ENCODE peak calls at places on chromosomes 12 and 14, in nine cellular contexts. One of them, this sample, is unnamed.

GRCh38 chr14:93654599-93654998 is 133.7 kb downstream of the PRIMA1 start:
- DNase-seq in neural progenitor cell: no peak
- DNase-seq in fibroblast of pulmonary artery: no peak
- DNase-seq in endodermal cell: no peak
- DNase-seq in foreskin fibroblast: no peak
- DNase-seq in ovary: no peak
- DNase-seq in GM23338: peak
- DNase-seq in upper lobe of right lung: no peak
- DNase-seq in aorta: no peak
- DNase-seq in this sample: no peak

GRCh38 chr12:53777412-53777811 is 25.6 kb upstream of the CISTR start:
- DNase-seq in neural progenitor cell: no peak
- DNase-seq in endodermal cell: no peak
- DNase-seq in upper lobe of right lung: no peak
- DNase-seq in aorta: no peak
- DNase-seq in fibroblast of pulmonary artery: no peak
- DNase-seq in foreskin fibroblast: no peak
- DNase-seq in GM23338: no peak
- DNase-seq in ovary: no peak
- DNase-seq in this sample: no peak

GRCh38 chr12:127722651-127723050 is 544.3 kb upstream of the TMEM132C start:
- DNase-seq in neural progenitor cell: no peak
- DNase-seq in fibroblast of pulmonary artery: no peak
- DNase-seq in aorta: no peak
- DNase-seq in GM23338: no peak
- DNase-seq in upper lobe of right lung: no peak
- DNase-seq in ovary: no peak
- DNase-seq in foreskin fibroblast: no peak
- DNase-seq in endodermal cell: no peak
- DNase-seq in this sample: no peak

GRCh38 chr14:24367506-24368214 is at the start of gene NFATC4:
- DNase-seq in fibroblast of pulmonary artery: peak
- DNase-seq in endodermal cell: peak
- DNase-seq in aorta: peak
- DNase-seq in neural progenitor cell: peak
- DNase-seq in upper lobe of right lung: no peak
- DNase-seq in foreskin fibroblast: peak
- DNase-seq in GM23338: peak
- DNase-seq in ovary: peak
- DNase-seq in this sample: peak

GRCh38 chr12:42086021-42086420 is 58.7 kb downstream of the GXYLT1 start:
- DNase-seq in ovary: no peak
- DNase-seq in fibroblast of pulmonary artery: peak
- DNase-seq in GM23338: no peak
- DNase-seq in foreskin fibroblast: peak
- DNase-seq in endodermal cell: no peak
- DNase-seq in neural progenitor cell: no peak
- DNase-seq in upper lobe of right lung: no peak
- DNase-seq in aorta: no peak
- DNase-seq in this sample: no peak

GRCh38 chr12:30599631-30600030 is 96.0 kb downstream of the IPO8 start:
- DNase-seq in neural progenitor cell: no peak
- DNase-seq in GM23338: no peak
- DNase-seq in upper lobe of right lung: no peak
- DNase-seq in ovary: no peak
- DNase-seq in aorta: no peak
- DNase-seq in endodermal cell: no peak
- DNase-seq in foreskin fibroblast: peak
- DNase-seq in fibroblast of pulmonary artery: peak
- DNase-seq in this sample: no peak

GRCh38 chr12:50612882-50613281 is 108.1 kb downstream of the DIP2B start:
- DNase-seq in foreskin fibroblast: no peak
- DNase-seq in endodermal cell: no peak
- DNase-seq in ovary: no peak
- DNase-seq in fibroblast of pulmonary artery: no peak
- DNase-seq in GM23338: no peak
- DNase-seq in neural progenitor cell: no peak
- DNase-seq in aorta: no peak
- DNase-seq in upper lobe of right lung: no peak
- DNase-seq in this sample: no peak

GRCh38 chr14:70995671-70996070 is 88.4 kb downstream of the PCNX1 start:
- DNase-seq in endodermal cell: peak
- DNase-seq in fibroblast of pulmonary artery: no peak
- DNase-seq in neural progenitor cell: no peak
- DNase-seq in aorta: no peak
- DNase-seq in upper lobe of right lung: peak
- DNase-seq in foreskin fibroblast: no peak
- DNase-seq in GM23338: peak
- DNase-seq in ovary: no peak
- DNase-seq in this sample: peak

GRCh38 chr12:50763637-50764115 is at the start of gene ATF1:
- DNase-seq in ovary: peak
- DNase-seq in GM23338: peak
- DNase-seq in endodermal cell: peak
- DNase-seq in foreskin fibroblast: peak
- DNase-seq in upper lobe of right lung: peak
- DNase-seq in neural progenitor cell: peak
- DNase-seq in fibroblast of pulmonary artery: peak
- DNase-seq in aorta: peak
- DNase-seq in this sample: peak

GRCh38 chr12:18932715-18933114 is 194.8 kb downstream of the CAPZA3 start:
- DNase-seq in GM23338: no peak
- DNase-seq in fibroblast of pulmonary artery: no peak
- DNase-seq in upper lobe of right lung: no peak
- DNase-seq in foreskin fibroblast: peak
- DNase-seq in aorta: no peak
- DNase-seq in ovary: no peak
- DNase-seq in endodermal cell: no peak
- DNase-seq in neural progenitor cell: no peak
- DNase-seq in this sample: no peak

GRCh38 chr14:99035712-99036593 is 236.0 kb downstream of the BCL11B start:
- DNase-seq in neural progenitor cell: peak
- DNase-seq in upper lobe of right lung: peak
- DNase-seq in aorta: peak
- DNase-seq in ovary: peak
- DNase-seq in GM23338: peak
- DNase-seq in fibroblast of pulmonary artery: peak
- DNase-seq in foreskin fibroblast: peak
- DNase-seq in endodermal cell: peak
- DNase-seq in this sample: peak

GRCh38 chr12:122481861-122482260 is 18.9 kb downstream of the ZCCHC8 start:
- DNase-seq in upper lobe of right lung: no peak
- DNase-seq in neural progenitor cell: no peak
- DNase-seq in aorta: no peak
- DNase-seq in GM23338: no peak
- DNase-seq in ovary: no peak
- DNase-seq in fibroblast of pulmonary artery: no peak
- DNase-seq in endodermal cell: no peak
- DNase-seq in foreskin fibroblast: no peak
- DNase-seq in this sample: no peak

GRCh38 chr14:100474176-100474575 is 113.0 kb downstream of the BEGAIN start:
- DNase-seq in upper lobe of right lung: no peak
- DNase-seq in ovary: no peak
- DNase-seq in foreskin fibroblast: no peak
- DNase-seq in endodermal cell: no peak
- DNase-seq in aorta: no peak
- DNase-seq in fibroblast of pulmonary artery: no peak
- DNase-seq in neural progenitor cell: no peak
- DNase-seq in GM23338: no peak
- DNase-seq in this sample: no peak

GRCh38 chr12:103626498-103626897 is 39.4 kb downstream of the STAB2 start:
- DNase-seq in aorta: peak
- DNase-seq in upper lobe of right lung: no peak
- DNase-seq in foreskin fibroblast: peak
- DNase-seq in GM23338: peak
- DNase-seq in neural progenitor cell: peak
- DNase-seq in ovary: no peak
- DNase-seq in fibroblast of pulmonary artery: peak
- DNase-seq in endodermal cell: peak
- DNase-seq in this sample: peak

GRCh38 chr12:105040476-105040875 is 43.8 kb downstream of the ALDH1L2 start:
- DNase-seq in fibroblast of pulmonary artery: no peak
- DNase-seq in GM23338: no peak
- DNase-seq in foreskin fibroblast: no peak
- DNase-seq in ovary: no peak
- DNase-seq in upper lobe of right lung: no peak
- DNase-seq in neural progenitor cell: no peak
- DNase-seq in endodermal cell: no peak
- DNase-seq in aorta: no peak
- DNase-seq in this sample: no peak

GRCh38 chr14:69921052-69921451 is 41.8 kb downstream of the SMOC1 start:
- DNase-seq in ovary: no peak
- DNase-seq in endodermal cell: no peak
- DNase-seq in fibroblast of pulmonary artery: no peak
- DNase-seq in GM23338: no peak
- DNase-seq in neural progenitor cell: no peak
- DNase-seq in aorta: no peak
- DNase-seq in foreskin fibroblast: peak
- DNase-seq in upper lobe of right lung: no peak
- DNase-seq in this sample: no peak

GRCh38 chr12:79595273-79595672 is 95.5 kb downstream of the PAWR start:
- DNase-seq in neural progenitor cell: no peak
- DNase-seq in GM23338: no peak
- DNase-seq in aorta: no peak
- DNase-seq in ovary: no peak
- DNase-seq in foreskin fibroblast: no peak
- DNase-seq in upper lobe of right lung: no peak
- DNase-seq in endodermal cell: no peak
- DNase-seq in fibroblast of pulmonary artery: no peak
- DNase-seq in this sample: no peak

GRCh38 chr12:49342914-49343731 is 3.6 kb upstream of the DNAJC22 start:
- DNase-seq in aorta: peak
- DNase-seq in endodermal cell: no peak
- DNase-seq in neural progenitor cell: no peak
- DNase-seq in GM23338: peak
- DNase-seq in fibroblast of pulmonary artery: no peak
- DNase-seq in ovary: no peak
- DNase-seq in foreskin fibroblast: no peak
- DNase-seq in upper lobe of right lung: peak
- DNase-seq in this sample: peak
- H3K4me3 ChIP-seq in aorta: no peak
- H3K4me3 ChIP-seq in endodermal cell: peak
- H3K4me3 ChIP-seq in neural progenitor cell: peak
- H3K4me3 ChIP-seq in GM23338: peak
- H3K4me3 ChIP-seq in fibroblast of pulmonary artery: peak
- H3K4me3 ChIP-seq in ovary: peak
- H3K4me3 ChIP-seq in foreskin fibroblast: peak
- H3K4me3 ChIP-seq in upper lobe of right lung: peak
- H3K4me3 ChIP-seq in this sample: peak

GRCh38 chr12:12998248-12998647 is 1.8 kb downstream of the HEBP1 start:
- DNase-seq in GM23338: no peak
- DNase-seq in ovary: no peak
- DNase-seq in upper lobe of right lung: no peak
- DNase-seq in aorta: no peak
- DNase-seq in foreskin fibroblast: no peak
- DNase-seq in endodermal cell: no peak
- DNase-seq in fibroblast of pulmonary artery: no peak
- DNase-seq in neural progenitor cell: no peak
- DNase-seq in this sample: no peak
- H3K4me3 ChIP-seq in GM23338: peak
- H3K4me3 ChIP-seq in ovary: no peak
- H3K4me3 ChIP-seq in upper lobe of right lung: peak
- H3K4me3 ChIP-seq in aorta: no peak
- H3K4me3 ChIP-seq in foreskin fibroblast: no peak
- H3K4me3 ChIP-seq in endodermal cell: no peak
- H3K4me3 ChIP-seq in fibroblast of pulmonary artery: peak
- H3K4me3 ChIP-seq in neural progenitor cell: no peak
- H3K4me3 ChIP-seq in this sample: no peak

GRCh38 chr12:11716794-11717532 is 67.5 kb downstream of the ETV6 start:
- DNase-seq in aorta: no peak
- DNase-seq in GM23338: no peak
- DNase-seq in fibroblast of pulmonary artery: peak
- DNase-seq in ovary: no peak
- DNase-seq in upper lobe of right lung: no peak
- DNase-seq in endodermal cell: no peak
- DNase-seq in neural progenitor cell: no peak
- DNase-seq in foreskin fibroblast: peak
- DNase-seq in this sample: no peak
- H3K4me3 ChIP-seq in aorta: no peak
- H3K4me3 ChIP-seq in GM23338: no peak
- H3K4me3 ChIP-seq in fibroblast of pulmonary artery: no peak
- H3K4me3 ChIP-seq in ovary: no peak
- H3K4me3 ChIP-seq in upper lobe of right lung: no peak
- H3K4me3 ChIP-seq in endodermal cell: no peak
- H3K4me3 ChIP-seq in neural progenitor cell: no peak
- H3K4me3 ChIP-seq in foreskin fibroblast: no peak
- H3K4me3 ChIP-seq in this sample: no peak

DNA sequence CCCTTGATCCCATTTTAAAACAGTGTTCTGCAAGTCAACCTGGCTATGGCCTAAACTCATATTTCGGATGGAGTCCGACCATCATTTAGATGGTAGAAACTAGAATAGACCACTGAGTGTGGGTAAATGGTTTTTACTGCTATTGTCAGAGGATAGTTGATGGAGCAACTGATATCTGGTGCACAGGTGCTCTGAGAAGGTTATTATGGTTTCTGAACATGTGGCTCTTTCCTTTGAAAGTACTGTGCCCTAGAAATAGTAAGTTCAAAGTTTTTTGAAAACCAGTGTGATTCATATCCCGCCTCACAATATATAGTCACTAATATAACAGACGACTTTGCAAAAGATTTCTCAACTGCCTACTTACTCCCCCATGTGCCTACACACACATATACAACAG is 64.4 kb upstream of the BTG1 start:
- DNase-seq in fibroblast of pulmonary artery: no peak
- DNase-seq in neural progenitor cell: no peak
- DNase-seq in aorta: no peak
- DNase-seq in GM23338: no peak
- DNase-seq in endodermal cell: no peak
- DNase-seq in upper lobe of right lung: no peak
- DNase-seq in ovary: no peak
- DNase-seq in foreskin fibroblast: no peak
- DNase-seq in this sample: no peak
- H3K4me3 ChIP-seq in fibroblast of pulmonary artery: no peak
- H3K4me3 ChIP-seq in neural progenitor cell: no peak
- H3K4me3 ChIP-seq in aorta: no peak
- H3K4me3 ChIP-seq in GM23338: no peak
- H3K4me3 ChIP-seq in endodermal cell: no peak
- H3K4me3 ChIP-seq in upper lobe of right lung: no peak
- H3K4me3 ChIP-seq in ovary: no peak
- H3K4me3 ChIP-seq in foreskin fibroblast: no peak
- H3K4me3 ChIP-seq in this sample: no peak

This sample was measured in H7.